ENCODE peak calls at places on chromosomes 16 and 17, in eight cellular contexts. Z, X, U, B, R, J, L and K are unnamed samples.

GRCh38 chr17:57540596-57540995 is 204.5 kb downstream of the CCDC182 start:
- DNase-seq in Z (no peak), X (no peak), U (no peak), B (no peak), R (no peak), J (no peak), L (no peak), K (no peak)

GRCh38 chr16:12231666-12232065 is 255.1 kb downstream of the SNX29 start:
- DNase-seq in Z (no peak), X (no peak), U (no peak), B (no peak), R (peak; percentile 80), J (no peak), L (no peak), K (no peak)

GRCh38 chr17:64694207-64694606 is 32.1 kb upstream of the SMURF2 start:
- DNase-seq in Z (no peak), X (no peak), U (no peak), B (no peak), R (peak; percentile 79), J (no peak), L (no peak), K (no peak)

GRCh38 chr17:8103549-8103948 is 14.8 kb downstream of the ALOXE3 start:
- DNase-seq in Z (no peak), X (no peak), U (no peak), B (no peak), R (no peak), J (no peak), L (no peak), K (no peak)

GRCh38 chr17:58338907-58339774 is 10.5 kb upstream of the TSPOAP1 start:
- DNase-seq in Z (no peak), X (peak; percentile 78), U (no peak), B (peak; percentile 43), R (peak; percentile 54), J (no peak), L (no peak), K (no peak)

GRCh38 chr16:2799852-2800226 is 1.6 kb downstream of the PRSS41 start:
- DNase-seq in Z (no peak), X (no peak), U (no peak), B (no peak), R (no peak), J (no peak), L (no peak), K (no peak)

GRCh38 chr16:66874079-66874775 is 6.1 kb upstream of the PDP2 start:
- DNase-seq in Z (no peak), X (no peak), U (no peak), B (no peak), R (peak; percentile 61), J (no peak), L (no peak), K (no peak)

GRCh38 chr17:1060991-1061390 is 64.1 kb downstream of the TIMM22 start:
- DNase-seq in Z (no peak), X (no peak), U (no peak), B (no peak), R (peak; percentile 98), J (no peak), L (no peak), K (no peak)

GRCh38 chr16:85553436-85554113 is 59.5 kb upstream of the GSE1 start:
- DNase-seq in Z (no peak), X (peak; percentile 92), U (no peak), B (peak; percentile 37), R (no peak), J (peak; percentile 22), L (peak; percentile 68), K (no peak)

GRCh38 chr16:69276143-69277115 is 34.7 kb upstream of the VPS4A start:
- DNase-seq in Z (no peak), X (no peak), U (no peak), B (no peak), R (peak; percentile 93), J (no peak), L (no peak), K (no peak)

GRCh38 chr17:50420419-50421112 is 5.5 kb upstream of the ACSF2 start:
- DNase-seq in Z (no peak), X (no peak), U (no peak), B (no peak), R (no peak), J (no peak), L (no peak), K (no peak)

GRCh38 chr16:19184823-19185509 is 16.9 kb downstream of the SYT17 start:
- DNase-seq in Z (no peak), X (no peak), U (no peak), B (no peak), R (no peak), J (no peak), L (no peak), K (no peak)

GRCh38 chr17:38867179-38867994 is 2.5 kb upstream of the LASP1 start:
- DNase-seq in Z (peak; percentile 60), X (peak; percentile 90), U (peak; percentile 26), B (peak; percentile 66), R (peak; percentile 77), J (peak; percentile 39), L (peak; percentile 41), K (peak; percentile 66)

GRCh38 chr17:77862890-77863813 is 95.4 kb upstream of the TNRC6C start:
- DNase-seq in Z (no peak), X (no peak), U (no peak), B (no peak), R (no peak), J (no peak), L (no peak), K (no peak)

GRCh38 chr17:67606471-67606870 is 111.3 kb upstream of the NOL11 start:
- DNase-seq in Z (no peak), X (no peak), U (no peak), B (no peak), R (no peak), J (no peak), L (no peak), K (no peak)

GRCh38 chr17:55134486-55135157 is 130.1 kb upstream of the HLF start:
- DNase-seq in Z (no peak), X (no peak), U (no peak), B (no peak), R (no peak), J (no peak), L (no peak), K (no peak)

GRCh38 chr16:87704754-87705353 is 60.9 kb downstream of the KLHDC4 start:
- DNase-seq in Z (no peak), X (no peak), U (no peak), B (no peak), R (no peak), J (no peak), L (no peak), K (no peak)

GRCh38 chr17:31741371-31741770 is 117.7 kb downstream of the COPRS start:
- DNase-seq in Z (no peak), X (no peak), U (no peak), B (no peak), R (no peak), J (no peak), L (no peak), K (no peak)

GRCh38 chr16:56372938-56373337 is 52.4 kb downstream of the AMFR start:
- DNase-seq in Z (no peak), X (no peak), U (no peak), B (no peak), R (no peak), J (no peak), L (no peak), K (no peak)

GRCh38 chr17:79835953-79836951 is 3.0 kb downstream of the CBX4 start:
- DNase-seq in Z (no peak), X (peak; percentile 85), U (peak; percentile 96), B (no peak), R (no peak), J (no peak), L (peak; percentile 69), K (peak; percentile 90)

GRCh38 chr17:77366206-77366557 is 225.4 kb downstream of the SEC14L1 start:
- DNase-seq in Z (no peak), X (no peak), U (no peak), B (no peak), R (no peak), J (no peak), L (no peak), K (no peak)

GRCh38 chr17:39920218-39921210 is 2.1 kb upstream of the GSDMB start:
- DNase-seq in Z (peak; percentile 41), X (no peak), U (no peak), B (peak; percentile 27), R (no peak), J (peak; percentile 13), L (no peak), K (no peak)

GRCh38 chr17:48679385-48680096 is 42.8 kb downstream of the PRAC1 start:
- DNase-seq in Z (no peak), X (no peak), U (no peak), B (no peak), R (no peak), J (no peak), L (no peak), K (no peak)

GRCh38 chr16:31476305-31477219 is 4.6 kb downstream of the TGFB1I1 start:
- DNase-seq in Z (peak; percentile 77), X (peak; percentile 65), U (no peak), B (peak; percentile 70), R (no peak), J (peak; percentile 76), L (peak; percentile 49), K (no peak)

GRCh38 chr17:2214047-2214717 is 89.4 kb downstream of the SMG6 start:
- DNase-seq in Z (no peak), X (peak; percentile 54), U (no peak), B (no peak), R (peak; percentile 85), J (no peak), L (no peak), K (no peak)